ENCODE peak calls at places on chromosomes 7 and 10, in eight cellular contexts. A is HEK293T; F is occipital lobe; T is effector memory CD4-positive, alpha-beta T cell; S is sciatic nerve; O is fibroblast of lung; E is lower lobe of right lung; B is T-cell. W is an unnamed sample.

GRCh38 chr7:138890467-138890781 is 90.8 kb downstream of the KIAA1549 start:
- DNase-seq in A (no peak), F (no peak), T (no peak), S (no peak), O (no peak), E (no peak), B (no peak), W (no peak)

GRCh38 chr7:66847879-66848810 is 72.9 kb upstream of the TMEM248 start:
- DNase-seq in A (no peak), F (no peak), T (no peak), S (peak), O (peak), E (no peak), B (no peak), W (no peak)

GRCh38 chr7:41885748-41886147 is 182.9 kb upstream of the INHBA start:
- DNase-seq in A (no peak), F (no peak), T (no peak), S (no peak), O (peak), E (no peak), B (no peak), W (no peak)

GRCh38 chr7:50869108-50869716 is 86.5 kb upstream of the GRB10 start:
- DNase-seq in A (no peak), F (no peak), T (no peak), S (no peak), O (peak), E (no peak), B (no peak), W (no peak)

GRCh38 chr10:107733731-107734130 is 569.2 kb upstream of the SORCS1 start:
- DNase-seq in A (no peak), F (no peak), T (no peak), S (no peak), O (peak), E (no peak), B (no peak), W (no peak)

GRCh38 chr10:78349165-78349516 is 315.5 kb downstream of the RPS24 start:
- DNase-seq in A (no peak), F (no peak), T (no peak), S (peak), O (no peak), E (no peak), B (no peak), W (no peak)

GRCh38 chr7:37394158-37394557 is 54.5 kb downstream of the ELMO1 start:
- DNase-seq in A (no peak), F (no peak), T (no peak), S (no peak), O (no peak), E (no peak), B (no peak), W (no peak)

GRCh38 chr7:80838643-80839042 is 80.2 kb downstream of the SEMA3C start:
- DNase-seq in A (no peak), F (no peak), T (no peak), S (no peak), O (no peak), E (no peak), B (no peak), W (no peak)

GRCh38 chr10:15735766-15736165 is 16.0 kb upstream of the ITGA8 start:
- DNase-seq in A (no peak), F (peak), T (no peak), S (no peak), O (peak), E (no peak), B (no peak), W (no peak)

GRCh38 chr7:33639552-33640197 is 265.7 kb upstream of the BMPER start:
- DNase-seq in A (no peak), F (no peak), T (no peak), S (no peak), O (no peak), E (no peak), B (no peak), W (no peak)

GRCh38 chr7:47301657-47302295 is 280.1 kb downstream of the TNS3 start:
- DNase-seq in A (no peak), F (no peak), T (no peak), S (peak), O (no peak), E (no peak), B (no peak), W (no peak)

GRCh38 chr10:34804306-34804705 is 10.8 kb downstream of the PARD3 start:
- DNase-seq in A (no peak), F (no peak), T (no peak), S (no peak), O (peak), E (no peak), B (no peak), W (no peak)

GRCh38 chr7:41148521-41148951 is 554.4 kb downstream of the INHBA start:
- DNase-seq in A (no peak), F (no peak), T (no peak), S (no peak), O (peak), E (no peak), B (no peak), W (no peak)

GRCh38 chr10:87656431-87657072 is 3.1 kb upstream of the PAPSS2 start:
- DNase-seq in A (peak), F (no peak), T (no peak), S (no peak), O (peak), E (no peak), B (no peak), W (no peak)

W was measured in stimulated activated effector memory CD8-positive, alpha-beta T cell treated with anti-CD3 and anti-CD28 coated beads, Interleukin-12 subunit alpha, Interleukin-12 subunit beta, amount 100 ng/mL, for 72 hours.